ENCODE peak calls at places on chromosomes 6 and 20, in five cellular contexts. Y, A, V, K and W are unnamed samples.

GRCh38 chr20:53671370-53671769 is 77.7 kb upstream of the ZNF217 start:
- DNase-seq in Y (no peak), A (no peak), V (no peak), K (no peak), W (no peak)

GRCh38 chr6:10316327-10316726 is 98.5 kb downstream of the TFAP2A start:
- DNase-seq in Y (peak; percentile 64), A (no peak), V (peak; percentile 73), K (peak; percentile 69), W (peak; percentile 67)

GRCh38 chr6:169141706-169142705 is 111.6 kb downstream of the THBS2 start:
- DNase-seq in Y (no peak), A (no peak), V (no peak), K (no peak), W (no peak)

GRCh38 chr20:4136967-4137334 is 121.6 kb upstream of the RNF24 start:
- DNase-seq in Y (no peak), A (no peak), V (no peak), K (no peak), W (no peak)

GRCh38 chr6:13357551-13358075 is 29.3 kb upstream of the TBC1D7 start:
- DNase-seq in Y (no peak), A (no peak), V (no peak), K (no peak), W (no peak)

GRCh38 chr20:3691306-3691705 is 9.5 kb upstream of the ADAM33 start:
- DNase-seq in Y (no peak), A (no peak), V (no peak), K (no peak), W (no peak)

GRCh38 chr6:139955366-139956155 is 581.1 kb upstream of the CITED2 start:
- DNase-seq in Y (no peak), A (no peak), V (no peak), K (no peak), W (no peak)

GRCh38 chr6:33143113-33143760 is 49.0 kb downstream of the COL11A2 start:
- DNase-seq in Y (no peak), A (no peak), V (no peak), K (no peak), W (no peak)

GRCh38 chr20:62274332-62275262 is 28.2 kb upstream of the ADRM1 start:
- DNase-seq in Y (no peak), A (no peak), V (no peak), K (no peak), W (no peak)
- TF ChIP-seq CTCF in Y (no peak), A (no peak), V (no peak), K (no peak), W (no peak)

GRCh38 chr6:25637946-25638345 is 14.1 kb upstream of the SCGN start:
- DNase-seq in Y (no peak), A (no peak), V (peak; percentile 21), K (no peak), W (peak; percentile 52)
- TF ChIP-seq CTCF in Y (no peak), A (no peak), V (no peak), K (no peak), W (peak; percentile 28)

GRCh38 chr20:10553326-10553984 is 118.3 kb downstream of the SLX4IP start:
- DNase-seq in Y (no peak), A (peak; percentile 49), V (peak; percentile 53), K (peak; percentile 58), W (peak; percentile 63)
- TF ChIP-seq CTCF in Y (peak; percentile 79), A (peak; percentile 89), V (peak; percentile 96), K (peak; percentile 74), W (peak; percentile 40)

GRCh38 chr6:87794922-87795885 is 93.2 kb upstream of the AKIRIN2 start:
- DNase-seq in Y (no peak), A (no peak), V (no peak), K (no peak), W (no peak)
- TF ChIP-seq CTCF in Y (no peak), A (no peak), V (no peak), K (no peak), W (no peak)

DNA sequence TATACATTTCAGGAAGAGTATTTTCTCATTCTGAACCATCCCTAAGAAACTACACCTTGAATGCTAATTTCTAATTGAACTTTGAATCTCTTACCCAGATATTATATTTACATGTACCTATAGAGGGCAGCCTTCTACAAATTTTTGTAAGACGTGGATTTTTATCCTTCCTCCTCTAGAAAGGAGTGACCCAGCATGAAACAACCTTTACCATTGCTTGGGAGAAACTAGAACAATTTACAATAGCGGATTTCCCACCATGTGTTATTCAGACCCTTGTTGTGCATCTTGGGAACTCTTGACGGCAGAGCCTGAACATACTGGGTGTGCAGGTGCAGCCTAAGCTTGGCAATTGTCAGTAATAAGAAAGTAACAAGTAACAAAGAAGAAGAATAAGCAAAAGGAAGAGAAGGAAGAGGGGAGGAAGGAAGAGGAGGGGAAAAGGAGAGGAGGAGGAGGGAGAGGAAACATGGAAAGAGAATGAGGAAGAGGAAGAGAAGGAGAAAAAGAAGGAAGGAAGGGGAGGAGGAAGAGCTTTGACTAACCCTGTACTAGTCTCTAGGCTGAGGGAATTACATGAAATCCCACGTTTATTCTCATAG is 10.8 kb upstream of the TAAR1 start:
- DNase-seq in Y (no peak), A (peak; percentile 8), V (peak; percentile 24), K (no peak), W (no peak)
- TF ChIP-seq CTCF in Y (peak; percentile 43), A (peak; percentile 62), V (peak; percentile 51), K (peak; percentile 68), W (peak; percentile 30)

GRCh38 chr6:160203953-160204352 is 54.7 kb downstream of the SLC22A2 start:
- DNase-seq in Y (no peak), A (no peak), V (no peak), K (no peak), W (no peak)

GRCh38 chr6:160203522-160203921 is 55.1 kb downstream of the SLC22A2 start:
- DNase-seq in Y (no peak), A (no peak), V (no peak), K (no peak), W (no peak)

GRCh38 chr6:160202411-160202810 is 56.2 kb downstream of the SLC22A2 start:
- DNase-seq in Y (peak; percentile 29), A (no peak), V (no peak), K (no peak), W (no peak)

DNA sequence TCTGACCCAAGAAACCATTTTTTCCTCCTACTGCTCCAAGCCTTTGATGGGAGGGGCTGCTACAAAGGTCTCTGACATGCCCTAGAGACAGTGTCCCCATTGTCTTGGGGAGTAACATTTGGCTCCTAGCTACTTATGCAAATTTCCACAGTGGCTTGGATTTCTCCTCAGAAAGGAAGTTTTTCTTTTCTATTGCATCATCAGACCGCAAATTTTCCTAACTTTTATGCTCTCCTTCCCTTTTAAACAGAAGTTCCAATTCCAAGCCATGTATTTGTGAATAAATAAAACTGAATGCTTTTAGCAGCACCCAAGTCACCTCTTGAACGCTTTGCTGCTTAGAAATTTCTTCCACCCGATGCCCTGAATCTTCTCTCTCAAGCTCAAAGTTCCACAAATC is 51.0 kb downstream of the SLC22A2 start:
- DNase-seq in Y (no peak), A (no peak), V (no peak), K (no peak), W (no peak)
- TF ChIP-seq CTCF in Y (no peak), A (no peak), V (no peak), K (no peak), W (no peak)

GRCh38 chr6:132234356-132234755 is 166.9 kb downstream of the MOXD1 start:
- DNase-seq in Y (no peak), A (no peak), V (no peak), K (no peak), W (no peak)

GRCh38 chr6:132231121-132231520 is 170.2 kb downstream of the MOXD1 start:
- DNase-seq in Y (no peak), A (no peak), V (no peak), K (no peak), W (no peak)

GRCh38 chr6:132236744-132237143 is 164.5 kb downstream of the MOXD1 start:
- DNase-seq in Y (no peak), A (no peak), V (no peak), K (no peak), W (no peak)

GRCh38 chr6:132236281-132236680 is 165.0 kb downstream of the MOXD1 start:
- DNase-seq in Y (no peak), A (no peak), V (no peak), K (no peak), W (no peak)

DNA sequence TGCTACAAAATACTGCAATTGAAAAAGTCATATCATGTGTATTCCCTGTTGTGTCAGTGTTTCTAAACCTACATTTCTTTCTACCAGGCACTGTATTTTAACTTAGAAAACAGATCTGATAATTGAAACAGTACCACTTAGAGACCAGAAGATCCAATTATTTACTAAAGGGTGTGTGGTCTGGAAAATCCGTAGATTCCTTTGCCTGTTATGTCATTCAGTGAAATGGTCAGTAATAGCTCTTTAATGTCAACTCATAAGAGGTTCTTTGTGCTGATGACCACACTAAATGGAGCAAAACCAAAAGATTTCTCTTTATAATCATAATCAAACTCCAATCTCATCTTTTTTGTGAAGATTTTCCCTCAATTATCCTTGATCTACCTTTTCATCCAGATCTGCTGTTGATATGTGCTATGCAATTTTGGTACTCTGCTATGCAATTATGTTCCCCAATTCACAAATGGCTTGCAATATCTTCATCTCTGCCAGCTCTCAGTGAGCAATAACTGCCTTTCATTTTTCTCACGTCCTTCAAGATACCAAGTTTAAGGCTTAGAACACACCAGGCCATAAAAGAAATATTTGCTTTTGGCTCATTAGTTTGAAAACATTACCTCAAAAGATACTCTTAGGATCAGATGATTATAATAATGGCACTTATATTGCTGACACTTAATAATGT is 165.5 kb downstream of the MOXD1 start:
- DNase-seq in Y (no peak), A (no peak), V (no peak), K (no peak), W (no peak)
- TF ChIP-seq CTCF in Y (no peak), A (no peak), V (no peak), K (no peak), W (no peak)

GRCh38 chr20:13898012-13898612 is 92.3 kb downstream of the SEL1L2 start:
- DNase-seq in Y (no peak), A (peak; percentile 29), V (peak; percentile 22), K (no peak), W (peak; percentile 8)
- TF ChIP-seq CTCF in Y (no peak), A (peak; percentile 38), V (no peak), K (no peak), W (peak; percentile 38)